ENCODE peak calls at places on chromosomes 13 and 19, in six cellular contexts. L is endothelial cell of umbilical vein, H is hepatocyte, A is HCT116, V is astrocyte, J is keratinocyte. G is an unnamed sample.

GRCh38 chr13:45705936-45706335 is 3.8 kb downstream of the CBY2 start:
- DNase-seq in J (no peak), L (no peak), A (no peak), V (no peak), H (no peak), G (no peak)

GRCh38 chr19:47529018-47529742 is 14.3 kb upstream of the NAPA start:
- DNase-seq in L (no peak), A (no peak), H (no peak), J (no peak), V (no peak), G (no peak)

GRCh38 chr19:47581605-47582319 is 8.8 kb upstream of the ZNF541 start:
- DNase-seq in J (no peak), H (no peak), A (no peak), V (no peak), L (no peak), G (peak; percentile 51)

GRCh38 chr19:54196514-54196913 is 4.1 kb upstream of the RPS9 start:
- DNase-seq in V (no peak), H (no peak), L (no peak), A (no peak), J (no peak), G (peak; percentile 39)

GRCh38 chr13:37168151-37168550 is 62.7 kb upstream of the CSNK1A1L start:
- DNase-seq in H (no peak), V (no peak), A (no peak), J (no peak), L (no peak), G (no peak)

GRCh38 chr19:17610384-17610783 is 54.9 kb downstream of the COLGALT1 start:
- DNase-seq in V (no peak), H (no peak), L (peak; percentile 14), J (no peak), A (peak; percentile 28), G (peak; percentile 11)

GRCh38 chr13:31722684-31723083 is 16.6 kb upstream of the RXFP2 start:
- DNase-seq in A (no peak), L (peak; percentile 62), J (no peak), V (no peak), H (no peak), G (no peak)

GRCh38 chr19:49427855-49428546 is 2.8 kb downstream of the GFY start:
- DNase-seq in L (no peak), J (no peak), A (no peak), V (no peak), H (no peak), G (peak; percentile 14)

GRCh38 chr19:5775668-5776309 is 8.8 kb downstream of the PRR22 start:
- DNase-seq in J (no peak), H (no peak), V (peak; percentile 14), L (no peak), A (no peak), G (peak; percentile 30)

GRCh38 chr13:50080158-50080855 is 65.1 kb downstream of the KCNRG start:
- DNase-seq in H (peak; percentile 43), V (peak; percentile 44), A (no peak), J (no peak), L (peak; percentile 63), G (peak; percentile 50)

GRCh38 chr19:46806651-46807050 is 18.3 kb upstream of the SLC1A5 start:
- DNase-seq in H (no peak), L (no peak), V (no peak), J (no peak), A (no peak), G (no peak)

GRCh38 chr13:35930665-35931631 is 200.2 kb downstream of the DCLK1 start:
- DNase-seq in V (no peak), J (no peak), L (no peak), A (no peak), H (no peak), G (peak; percentile 8)

GRCh38 chr19:45577111-45577905 is 7.3 kb downstream of the OPA3 start:
- DNase-seq in A (no peak), V (peak; percentile 94), H (peak; percentile 86), L (no peak), J (peak; percentile 76), G (peak; percentile 99)

GRCh38 chr19:44554641-44555246 is 25.3 kb upstream of the CEACAM20 start:
- DNase-seq in A (no peak), H (no peak), V (no peak), J (no peak), L (no peak), G (no peak)

GRCh38 chr19:33175886-33176669 is 18.1 kb upstream of the LRP3 start:
- DNase-seq in L (no peak), J (no peak), A (no peak), V (peak; percentile 36), H (peak; percentile 48), G (peak; percentile 9)

GRCh38 chr13:112893570-112894422 is 75.2 kb upstream of the MCF2L start:
- DNase-seq in H (peak; percentile 89), V (no peak), A (no peak), J (no peak), L (peak; percentile 12), G (no peak)

GRCh38 chr19:49328741-49329140 is 3.8 kb upstream of the SLC6A16 start:
- DNase-seq in L (no peak), H (no peak), J (no peak), V (no peak), A (no peak), G (no peak)

GRCh38 chr19:13978306-13978705 is 26.0 kb downstream of the DCAF15 start:
- DNase-seq in V (no peak), J (no peak), H (peak; percentile 90), L (peak; percentile 59), A (no peak), G (no peak)

GRCh38 chr13:43159007-43159406 is 135.6 kb downstream of the DNAJC15 start:
- DNase-seq in J (no peak), V (peak; percentile 77), A (no peak), L (peak; percentile 30), H (no peak), G (no peak)

DNA sequence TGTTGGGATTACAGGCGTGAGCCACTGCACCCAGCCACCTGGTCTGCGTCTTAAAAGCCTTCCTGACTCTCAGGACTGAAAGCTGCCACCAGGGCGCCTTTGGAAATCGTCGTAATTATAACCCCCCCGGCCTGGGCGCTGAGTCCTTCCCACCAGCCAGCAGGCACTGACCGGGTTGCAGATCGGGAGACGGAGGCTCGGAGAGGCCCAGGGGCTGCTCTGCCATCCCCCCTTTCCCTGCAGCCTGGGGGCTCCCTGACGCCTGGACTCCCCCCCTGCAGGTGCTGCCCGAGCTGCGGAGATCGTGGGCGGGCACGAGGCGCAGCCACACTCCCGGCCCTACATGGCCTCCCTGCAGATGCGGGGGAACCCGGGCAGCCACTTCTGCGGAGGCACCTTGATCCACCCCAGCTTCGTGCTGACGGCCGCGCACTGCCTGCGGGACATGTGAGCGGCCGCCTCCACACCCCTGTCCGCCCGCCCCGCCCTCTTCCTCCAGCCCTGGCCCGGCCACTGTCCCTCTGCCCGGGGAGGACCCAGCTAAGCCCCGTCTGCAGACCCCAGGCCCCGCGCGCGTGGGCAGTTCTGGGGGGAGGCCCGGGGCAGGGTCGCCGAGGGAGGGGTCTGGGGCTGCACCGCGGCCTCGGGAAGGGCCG is 2.5 kb downstream of the PRTN3 start:
- DNase-seq in V (no peak), L (no peak), A (no peak), J (no peak), H (peak; percentile 61), G (no peak)
- TF ChIP-seq EZH2 in V (peak; percentile 78), L (peak; percentile 64), A (no peak), J (no peak), H (peak; percentile 37), G (no peak)

DNA sequence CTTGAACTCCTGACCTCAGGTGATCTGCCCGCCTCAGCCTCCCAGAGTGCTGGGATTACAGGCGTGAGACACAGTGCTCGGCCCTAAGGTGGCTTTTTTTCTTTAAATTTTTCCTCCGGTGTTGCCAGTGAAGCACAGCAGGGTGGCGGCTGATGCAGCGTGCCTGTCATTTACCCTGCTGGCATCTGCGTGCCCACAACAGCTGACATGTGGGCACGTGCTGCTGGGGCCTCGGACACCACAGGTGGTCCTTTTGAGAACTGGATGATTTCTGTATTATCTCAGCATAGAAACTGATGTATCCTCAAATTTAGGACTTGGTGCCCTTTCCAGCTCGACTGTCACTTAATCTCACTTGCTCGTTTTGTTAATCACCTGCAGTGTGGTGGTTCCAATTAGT is 31.2 kb upstream of the TEX29 start:
- DNase-seq in J (no peak), H (no peak), V (no peak), L (no peak), A (no peak), G (no peak)
- H3K27ac ChIP-seq in J (no peak overlapping the region), H (no peak overlapping the region), V (no peak overlapping the region), L (no peak overlapping the region), A (no peak overlapping the region), G (no peak overlapping the region)

GRCh38 chr13:52846567-52847321 is 1.7 kb downstream of the PCDH8 start:
- DNase-seq in A (no peak), H (peak; percentile 84), L (peak; percentile 24), V (peak; percentile 10), J (no peak), G (peak; percentile 21)

GRCh38 chr13:52845766-52846566 is 2.5 kb downstream of the PCDH8 start:
- DNase-seq in L (peak; percentile 13), V (no peak), H (peak; percentile 69), A (no peak), J (no peak), G (no peak)

GRCh38 chr13:52847322-52847681 is 1.1 kb downstream of the PCDH8 start:
- DNase-seq in V (no peak), L (no peak), H (no peak), J (no peak), A (no peak), G (no peak)

GRCh38 chr13:52847682-52848432 is 583 bp downstream of the PCDH8 start:
- DNase-seq in A (no peak), V (no peak), L (no peak), J (no peak), H (no peak), G (no peak)

GRCh38 chr13:52845334-52845761 is 3.1 kb downstream of the PCDH8 start:
- DNase-seq in A (no peak), H (no peak), J (no peak), L (no peak), V (no peak), G (no peak)
- H3K4me3 ChIP-seq in A (no peak overlapping the region), H (no peak overlapping the region), J (no peak overlapping the region), L (no peak overlapping the region), V (no peak overlapping the region), G (no peak overlapping the region)

DNA sequence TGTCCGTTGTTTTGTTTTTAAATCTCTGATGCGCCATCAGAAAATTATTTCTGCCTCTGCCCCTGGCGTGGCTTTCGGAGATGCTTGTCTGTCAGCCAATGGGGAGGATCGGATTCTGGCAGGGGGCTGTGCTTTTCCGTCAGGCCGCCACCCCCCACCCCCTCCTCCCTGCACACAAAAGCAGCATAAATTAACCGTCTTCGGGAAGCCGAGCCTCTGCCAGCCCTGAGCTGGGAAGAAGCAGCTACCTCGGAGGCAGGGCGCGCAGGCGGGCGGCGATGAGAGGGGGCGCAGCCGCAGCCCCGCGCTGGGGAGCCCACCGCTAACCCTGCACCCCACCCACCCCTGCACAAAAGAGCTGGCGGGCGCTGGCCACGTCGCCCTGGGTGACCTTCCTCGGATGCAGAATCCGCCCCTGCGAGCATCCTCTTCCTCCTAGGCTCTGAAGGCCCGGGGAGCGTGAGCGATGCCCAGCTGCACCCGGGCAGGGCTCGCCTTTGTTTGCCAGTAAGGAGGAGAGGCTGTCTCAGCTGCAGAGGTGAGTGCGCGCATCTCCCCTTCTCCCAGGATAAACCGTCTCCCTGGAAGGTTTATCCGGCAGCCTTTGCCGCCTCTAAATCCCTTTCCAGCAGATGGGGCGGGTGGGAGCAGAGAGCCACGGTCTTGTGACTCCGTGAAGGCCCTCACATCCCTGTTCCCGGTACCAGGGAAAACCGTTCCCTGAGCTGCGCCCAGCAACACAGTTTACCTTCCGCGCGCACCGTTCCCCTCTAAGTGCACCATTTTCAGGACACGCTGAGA is at the start of gene ATCAY:
- DNase-seq in V (no peak), J (no peak), L (no peak), H (no peak), A (no peak), G (no peak)
- TF ChIP-seq EZH2 in V (peak; percentile 74), J (no peak), L (peak; percentile 86), H (peak; percentile 83), A (no peak), G (peak; percentile 70)

GRCh38 chr13:114303700-114304327 is 10.5 kb upstream of the CHAMP1 start:
- DNase-seq in H (no peak), V (no peak), A (no peak), L (no peak), J (no peak), G (no peak)
- H3K27ac ChIP-seq in H (peak overlapping the region; percentile 87), V (no peak overlapping the region), A (no peak overlapping the region), L (no peak overlapping the region), J (no peak overlapping the region), G (no peak overlapping the region)